ENCODE peak calls at places on chromosomes 12 and 14, in four cellular contexts. One of them, this sample, is unnamed.

GRCh38 chr14:76376001-76376404 is at the start of gene ESRRB:
- DNase-seq in AG20443: no peak
- DNase-seq in NCI-H146: no peak
- DNase-seq in HuH-7: no peak
- DNase-seq in this sample: no peak

GRCh38 chr12:69987453-69988102 is 162.6 kb downstream of the MYRFL start:
- DNase-seq in AG20443: peak; percentile 69
- DNase-seq in NCI-H146: no peak
- DNase-seq in HuH-7: peak; percentile 13
- DNase-seq in this sample: peak; percentile 78

GRCh38 chr12:106348411-106348810 is 9.1 kb upstream of the POLR3B start:
- DNase-seq in AG20443: no peak
- DNase-seq in NCI-H146: no peak
- DNase-seq in HuH-7: no peak
- DNase-seq in this sample: no peak

GRCh38 chr12:1350055-1350933 is 244.1 kb downstream of the FBXL14 start:
- DNase-seq in AG20443: peak; percentile 83
- DNase-seq in NCI-H146: no peak
- DNase-seq in HuH-7: no peak
- DNase-seq in this sample: no peak

GRCh38 chr12:19484738-19485137 is 45.4 kb downstream of the AEBP2 start:
- DNase-seq in AG20443: no peak
- DNase-seq in NCI-H146: no peak
- DNase-seq in HuH-7: no peak
- DNase-seq in this sample: no peak

GRCh38 chr14:50335989-50336391 is 23.9 kb downstream of the DMAC2L start:
- DNase-seq in AG20443: peak; percentile 34
- DNase-seq in NCI-H146: peak; percentile 47
- DNase-seq in HuH-7: no peak
- DNase-seq in this sample: no peak

GRCh38 chr14:74682169-74682952 is 30.5 kb downstream of the AREL1 start:
- DNase-seq in AG20443: no peak
- DNase-seq in NCI-H146: no peak
- DNase-seq in HuH-7: no peak
- DNase-seq in this sample: no peak

GRCh38 chr12:110639336-110640178 is 25.6 kb downstream of the TCTN1 start:
- DNase-seq in AG20443: peak; percentile 34
- DNase-seq in NCI-H146: no peak
- DNase-seq in HuH-7: no peak
- DNase-seq in this sample: no peak

GRCh38 chr12:19138551-19139344 is 9.2 kb downstream of the PLEKHA5 start:
- DNase-seq in AG20443: no peak
- DNase-seq in NCI-H146: no peak
- DNase-seq in HuH-7: no peak
- DNase-seq in this sample: no peak